ENCODE peak calls at places on chromosomes 1 and 21, in six cellular contexts. K is PC-3, J is LNCaP clone FGC, B is HFF-Myc, W is left lung, D is lung. T is an unnamed sample.

GRCh38 chr1:28056129-28056925 is 32.1 kb downstream of the EYA3 start:
- DNase-seq in K (no peak), J (no peak), B (no peak), W (peak), D (peak), T (peak)

GRCh38 chr1:13224480-13225060 is 1.4 kb downstream of the PRAMEF18 start:
- DNase-seq in K (no peak), J (no peak), B (no peak), W (no peak), D (peak), T (no peak)

GRCh38 chr1:148383966-148384365 is 99.1 kb downstream of the PPIAL4G start:
- DNase-seq in K (no peak), J (no peak), B (no peak), W (no peak), D (no peak), T (no peak)

GRCh38 chr1:103783944-103784377 is 34.3 kb downstream of the AMY1C start:
- DNase-seq in K (no peak), J (no peak), B (no peak), W (no peak), D (no peak), T (no peak)

GRCh38 chr1:158155673-158156072 is 25.0 kb upstream of the CD1D start:
- DNase-seq in K (no peak), J (peak), B (no peak), W (no peak), D (no peak), T (no peak)

GRCh38 chr21:46124926-46125845 is 27.3 kb downstream of the COL6A2 start:
- DNase-seq in K (no peak), J (no peak), B (no peak), W (peak), D (no peak), T (no peak)

GRCh38 chr1:20112279-20113000 is 6.9 kb downstream of the PLA2G2D start:
- DNase-seq in K (no peak), J (no peak), B (no peak), W (no peak), D (no peak), T (no peak)

GRCh38 chr1:226489718-226490440 is 58.7 kb upstream of the STUM start:
- DNase-seq in K (peak), J (no peak), B (no peak), W (no peak), D (no peak), T (no peak)

GRCh38 chr1:147717706-147718097 is 42.7 kb downstream of the GJA5 start:
- DNase-seq in K (peak), J (no peak), B (no peak), W (no peak), D (no peak), T (no peak)

GRCh38 chr1:116682641-116683221 is 15.2 kb upstream of the IGSF3 start:
- DNase-seq in K (no peak), J (no peak), B (no peak), W (no peak), D (no peak), T (no peak)

GRCh38 chr1:227560814-227561213 is 2.5 kb upstream of the ZNF678 start:
- DNase-seq in K (no peak), J (no peak), B (no peak), W (no peak), D (no peak), T (no peak)

GRCh38 chr1:218380125-218380977 is 35.2 kb downstream of the TGFB2 start:
- DNase-seq in K (peak), J (peak), B (peak), W (peak), D (peak), T (peak)

GRCh38 chr1:183932412-183932811 is 105.1 kb downstream of the COLGALT2 start:
- DNase-seq in K (no peak), J (no peak), B (no peak), W (peak), D (peak), T (no peak)

GRCh38 chr1:25174730-25175612 is 57.3 kb downstream of the SYF2 start:
- DNase-seq in K (no peak), J (no peak), B (no peak), W (no peak), D (no peak), T (no peak)

GRCh38 chr1:6329851-6330250 is 63.7 kb downstream of the ACOT7 start:
- DNase-seq in K (no peak), J (no peak), B (peak), W (no peak), D (no peak), T (no peak)

GRCh38 chr21:46661627-46662366 is 26.3 kb downstream of the PRMT2 start:
- DNase-seq in K (no peak), J (no peak), B (no peak), W (no peak), D (no peak), T (no peak)

GRCh38 chr1:220692436-220693228 is 2.5 kb downstream of the C1orf115 start:
- DNase-seq in K (no peak), J (no peak), B (peak), W (no peak), D (no peak), T (no peak)

GRCh38 chr1:245585252-245585959 is 430.6 kb downstream of the KIF26B start:
- DNase-seq in K (peak), J (no peak), B (no peak), W (no peak), D (no peak), T (peak)

GRCh38 chr21:43366656-43367055 is 60.3 kb downstream of the SIK1 start:
- DNase-seq in K (no peak), J (no peak), B (no peak), W (no peak), D (no peak), T (no peak)

GRCh38 chr1:3712573-3713535 is 39.4 kb upstream of the CCDC27 start:
- DNase-seq in K (no peak), J (peak), B (no peak), W (no peak), D (no peak), T (no peak)

GRCh38 chr1:108046021-108046420 is 81.0 kb upstream of the VAV3 start:
- DNase-seq in K (no peak), J (no peak), B (no peak), W (no peak), D (no peak), T (no peak)

GRCh38 chr21:42711667-42712066 is 58.2 kb downstream of the PDE9A start:
- DNase-seq in K (no peak), J (no peak), B (no peak), W (no peak), D (no peak), T (no peak)

GRCh38 chr1:20124451-20125057 is 5.2 kb upstream of the PLA2G2D start:
- DNase-seq in K (peak), J (no peak), B (peak), W (no peak), D (no peak), T (peak)

GRCh38 chr1:43250351-43250761 is 19.4 kb upstream of the TMEM125 start:
- DNase-seq in K (no peak), J (no peak), B (no peak), W (no peak), D (no peak), T (no peak)
- H3K4me3 ChIP-seq in K (no peak), J (no peak), B (no peak), W (no peak), D (no peak), T (no peak)

DNA sequence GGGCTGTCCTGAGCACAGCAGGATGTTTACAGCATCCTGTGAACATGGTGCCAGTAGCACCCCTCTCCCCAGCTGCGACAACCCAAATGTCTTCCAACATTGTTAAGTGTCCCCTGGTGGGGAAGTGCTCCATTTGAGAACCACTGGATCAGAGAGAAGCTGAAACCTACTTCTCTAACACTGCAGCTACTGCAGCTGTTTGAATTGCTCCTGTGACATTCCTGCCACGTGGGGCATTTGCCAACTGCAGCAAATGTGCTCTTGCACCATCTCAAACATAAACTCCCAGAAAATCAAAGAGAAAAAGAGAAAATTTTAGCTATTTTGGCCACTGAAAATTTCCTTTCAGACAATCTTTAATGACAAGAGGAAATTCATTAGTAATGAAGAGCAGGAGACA is 11.0 kb downstream of the SLC2A5 start:
- DNase-seq in K (no peak), J (no peak), B (no peak), W (no peak), D (no peak), T (no peak)
- TF ChIP-seq CTCF in K (peak), J (no peak), B (peak), W (no peak), D (no peak), T (peak)

GRCh38 chr1:76868916-76869315 is 1.6 kb downstream of the ST6GALNAC5 start:
- DNase-seq in K (no peak), J (no peak), B (no peak), W (peak), D (no peak), T (no peak)
- H3K4me3 ChIP-seq in K (no peak), J (no peak), B (no peak), W (peak), D (peak), T (peak)

GRCh38 chr1:78645728-78646127 is 3.9 kb upstream of the IFI44 start:
- DNase-seq in K (no peak), J (no peak), B (no peak), W (no peak), D (no peak), T (no peak)
- TF ChIP-seq CTCF in K (no peak), J (no peak), B (no peak), W (no peak), D (no peak), T (no peak)

GRCh38 chr21:32406405-32406804 is 6.1 kb upstream of the EVA1C start:
- DNase-seq in K (no peak), J (no peak), B (no peak), W (no peak), D (no peak), T (no peak)

GRCh38 chr21:32403201-32403701 is 9.3 kb upstream of the EVA1C start:
- DNase-seq in K (peak), J (no peak), B (peak), W (peak), D (peak), T (no peak)
- H3K4me3 ChIP-seq in K (no peak), J (no peak), B (no peak), W (no peak), D (no peak), T (no peak)

GRCh38 chr1:21899972-21900371 is 37.1 kb downstream of the HSPG2 start:
- DNase-seq in K (no peak), J (no peak), B (no peak), W (no peak), D (no peak), T (no peak)

GRCh38 chr1:21902378-21903012 is 34.6 kb downstream of the HSPG2 start:
- DNase-seq in K (no peak), J (no peak), B (no peak), W (no peak), D (no peak), T (no peak)

GRCh38 chr1:21901986-21902377 is 35.1 kb downstream of the HSPG2 start:
- DNase-seq in K (no peak), J (no peak), B (no peak), W (no peak), D (no peak), T (no peak)

GRCh38 chr1:21900766-21901472 is 36.2 kb downstream of the HSPG2 start:
- DNase-seq in K (no peak), J (no peak), B (no peak), W (no peak), D (no peak), T (no peak)

GRCh38 chr1:21901473-21901847 is 35.6 kb downstream of the HSPG2 start:
- DNase-seq in K (no peak), J (no peak), B (no peak), W (no peak), D (no peak), T (no peak)
- TF ChIP-seq CTCF in K (no peak), J (no peak), B (no peak), W (no peak), D (no peak), T (no peak)

GRCh38 chr1:151905070-151905442 is 4.3 kb downstream of the THEM4 start:
- DNase-seq in K (no peak), J (no peak), B (no peak), W (no peak), D (peak), T (no peak)

GRCh38 chr1:151907363-151908139 is 1.8 kb downstream of the THEM4 start:
- DNase-seq in K (peak), J (no peak), B (no peak), W (no peak), D (no peak), T (no peak)

GRCh38 chr1:151912973-151913372 is 3.7 kb upstream of the THEM4 start:
- DNase-seq in K (no peak), J (no peak), B (no peak), W (no peak), D (no peak), T (no peak)

GRCh38 chr1:151909167-151910149 is at the start of gene THEM4:
- DNase-seq in K (peak), J (peak), B (peak), W (peak), D (peak), T (peak)

DNA sequence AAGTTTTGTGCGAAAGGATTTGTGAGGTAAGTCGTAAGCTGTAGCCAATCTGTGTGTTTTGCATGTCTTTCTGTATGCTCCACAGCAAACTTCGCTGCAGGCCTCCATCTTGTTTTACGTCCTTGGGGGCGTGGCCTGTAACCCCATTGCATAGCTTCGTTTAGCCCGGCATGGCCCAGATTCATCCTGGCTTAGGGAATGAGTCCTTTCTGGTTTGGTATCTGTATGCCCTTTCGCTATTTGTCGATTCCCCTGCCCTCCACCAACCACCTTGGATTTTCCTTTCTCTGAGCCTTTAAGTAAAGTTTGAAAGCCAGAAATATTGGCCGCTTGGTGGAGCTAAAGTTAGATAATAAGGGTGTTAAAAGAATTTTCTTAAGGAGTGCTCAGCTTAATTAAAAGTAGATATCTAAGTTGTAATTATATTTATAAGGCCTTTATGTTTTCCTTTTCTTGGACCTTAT is 1.1 kb downstream of the THEM4 start:
- DNase-seq in K (peak), J (peak), B (no peak), W (no peak), D (no peak), T (no peak)
- H3K4me3 ChIP-seq in K (peak), J (peak), B (peak), W (no peak), D (no peak), T (peak)

DNA sequence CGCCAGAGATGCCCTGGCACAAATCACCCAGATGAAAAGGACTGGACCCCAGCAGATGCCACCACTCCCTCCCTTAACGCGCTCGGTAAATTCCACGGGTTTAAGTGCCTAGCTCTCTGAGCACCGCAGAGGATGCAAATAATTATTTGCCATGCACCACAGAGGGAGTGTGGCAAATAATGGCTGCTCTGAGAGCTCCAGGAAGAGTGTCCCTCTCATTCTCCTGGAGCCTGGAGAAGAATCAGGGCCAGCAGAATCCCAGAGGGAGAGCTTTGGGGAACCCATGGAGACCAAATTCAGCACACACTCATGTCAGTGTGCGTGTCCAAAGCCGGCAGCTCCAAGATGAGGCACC is 667 bp downstream of the HHIPL2 start:
- DNase-seq in K (no peak), J (no peak), B (no peak), W (no peak), D (no peak), T (no peak)
- TF ChIP-seq CTCF in K (no peak), J (no peak), B (no peak), W (no peak), D (no peak), T (no peak)

T was measured in epithelial cell of proximal tubule.